ENCODE peak calls at places on chromosome X, in four cellular contexts. R is K562, Z is GM12878, T is HepG2. X is an unnamed sample.
A peak's percentile ranks its signal among the peaks of the same experiment; 100 is the strongest.

GRCh38 chrX:84415155-84415554 is 87.1 kb downstream of the HDX start:
- DNase-seq in T (no peak), R (no peak), Z (no peak), X (no peak)

GRCh38 chrX:41629539-41629938 is 59.2 kb upstream of the GPR34 start:
- DNase-seq in R (no peak), T (no peak), Z (no peak), X (no peak)

GRCh38 chrX:147498796-147499195 is 412.9 kb upstream of the FMR1 start:
- DNase-seq in Z (no peak), T (no peak), R (no peak), X (no peak)

GRCh38 chrX:68684919-68685304 is 37.4 kb downstream of the STARD8 start:
- DNase-seq in Z (no peak), T (no peak), R (no peak), X (no peak)

GRCh38 chrX:68920541-68920940 is 91.7 kb downstream of the EFNB1 start:
- DNase-seq in Z (no peak), R (no peak), T (no peak), X (no peak)

GRCh38 chrX:703466-704210 is 73.0 kb downstream of the SHOX start:
- DNase-seq in Z (no peak), T (no peak), R (no peak), X (no peak)

GRCh38 chrX:49258749-49259124 is 5.8 kb downstream of the FOXP3 start:
- DNase-seq in T (peak; percentile 1), R (no peak), Z (no peak), X (no peak)

GRCh38 chrX:20477836-20478532 is 211.3 kb upstream of the RPS6KA3 start:
- DNase-seq in R (no peak), Z (no peak), T (no peak), X (no peak)

GRCh38 chrX:154121961-154122360 is 22.1 kb upstream of the OPN1LW start:
- DNase-seq in R (no peak), T (no peak), Z (no peak), X (no peak)

GRCh38 chrX:105870465-105870864 is 48.1 kb downstream of the NRK start:
- DNase-seq in Z (no peak), T (no peak), R (no peak), X (no peak)

GRCh38 chrX:35670894-35671293 is 127.2 kb upstream of the MAGEB16 start:
- DNase-seq in Z (no peak), T (no peak), R (no peak), X (no peak)

GRCh38 chrX:47798861-47799260 is 37.8 kb upstream of the ZNF81 start:
- DNase-seq in Z (no peak), T (no peak), R (no peak), X (no peak)

GRCh38 chrX:73668779-73669178 is 105.8 kb downstream of the CHIC1 start:
- DNase-seq in T (no peak), Z (no peak), R (no peak), X (no peak)

GRCh38 chrX:47518105-47518504 is 35.1 kb upstream of the ZNF41 start:
- DNase-seq in Z (no peak), R (no peak), T (peak; percentile 18), X (no peak)

GRCh38 chrX:65406532-65406931 is 128.1 kb downstream of the LAS1L start:
- DNase-seq in T (no peak), R (no peak), Z (no peak), X (no peak)

DNA sequence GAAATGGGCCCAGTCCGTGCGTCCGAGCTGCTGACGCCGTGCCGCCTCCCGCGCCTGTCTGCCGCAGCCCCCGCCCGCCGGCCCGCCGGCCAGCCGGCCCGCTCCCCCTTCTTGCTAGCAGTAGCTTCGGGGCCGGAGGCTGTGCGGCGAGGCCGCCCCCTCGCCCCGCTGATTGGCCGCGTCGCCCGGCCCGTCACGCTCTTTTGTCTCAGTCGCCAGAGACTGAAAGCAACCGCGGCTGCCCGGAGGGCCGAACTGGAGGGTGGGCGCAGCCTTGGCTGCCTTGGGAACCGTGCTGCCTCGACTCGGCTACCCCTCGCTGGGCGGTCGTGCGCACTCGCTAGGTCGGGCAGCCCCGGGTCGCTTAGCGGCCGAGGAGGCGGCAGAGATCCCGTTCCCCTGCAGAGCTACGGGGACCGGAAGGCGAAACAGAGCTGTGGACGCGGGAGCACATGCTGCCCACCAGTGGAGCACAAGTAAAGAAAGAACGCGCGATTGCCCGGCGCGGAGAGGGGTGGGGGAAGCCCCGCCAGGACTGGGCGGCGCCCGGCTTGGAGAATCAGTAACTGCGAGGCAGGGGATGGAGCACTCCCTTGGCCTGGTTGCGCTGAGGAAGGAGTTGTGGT is at the start of gene ZCCHC18:
- DNase-seq in R (peak; percentile 34), T (peak; percentile 3), Z (no peak), X (peak; percentile 4)
- TF ChIP-seq HDAC2 in R (no peak), T (no peak), Z (no peak), X (no peak)

DNA sequence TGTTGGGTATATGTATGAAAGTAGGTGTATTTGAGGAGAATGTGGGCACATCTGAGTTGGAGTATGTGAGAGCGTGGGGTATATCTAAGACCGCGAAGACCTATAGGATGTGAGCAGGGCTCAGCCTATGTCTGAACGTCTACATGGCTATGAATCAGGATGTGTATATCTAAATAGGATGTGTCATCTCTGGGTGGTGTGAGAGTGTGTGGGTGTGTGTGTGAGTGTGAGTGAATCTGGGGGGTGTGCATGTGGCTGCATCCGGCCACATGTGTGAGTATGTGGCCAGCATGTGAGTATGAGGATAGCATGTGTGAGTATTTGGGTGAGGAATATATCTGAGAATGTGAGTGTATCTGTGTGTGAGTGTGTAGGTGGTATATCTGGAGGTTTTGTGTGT is 7.7 kb downstream of the GPR173 start:
- DNase-seq in R (no peak), T (no peak), Z (no peak), X (no peak)
- TF ChIP-seq CTCF in R (no peak), T (no peak), Z (no peak), X (no peak)

DNA sequence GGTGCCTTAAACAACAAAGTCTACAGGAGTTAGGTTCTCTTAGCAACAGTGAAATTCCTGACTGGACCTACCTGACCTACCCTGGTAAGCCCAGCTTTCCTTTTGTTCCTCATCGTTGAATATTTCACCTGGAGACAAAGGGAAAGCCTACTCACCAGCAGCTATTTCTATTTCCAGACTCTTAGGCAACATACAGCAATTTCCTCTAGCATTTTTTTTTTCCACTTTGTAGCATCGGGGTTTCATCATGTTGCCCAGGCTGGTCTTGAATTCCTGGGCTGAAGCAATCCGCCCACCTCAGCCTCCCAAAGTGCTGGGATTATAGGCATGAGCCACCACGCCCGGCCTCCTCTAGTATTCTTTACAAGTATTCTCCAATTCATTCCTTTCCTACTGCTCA is 6.8 kb upstream of the S100G start:
- DNase-seq in Z (no peak), R (no peak), T (no peak), X (no peak)
- TF ChIP-seq HDAC2 in Z (no peak), R (no peak), T (no peak), X (no peak)

GRCh38 chrX:132810964-132811712 is 147.3 kb downstream of the HS6ST2 start:
- DNase-seq in T (no peak), Z (no peak), R (no peak), X (no peak)
- TF ChIP-seq CTCF in T (no peak), Z (no peak), R (no peak), X (no peak)

GRCh38 chrX:55487143-55487542 is 2.5 kb downstream of the USP51 start:
- DNase-seq in R (no peak), T (no peak), Z (no peak), X (no peak)
- TF ChIP-seq HDAC2 in R (no peak), T (no peak), Z (no peak), X (no peak)

GRCh38 chrX:129115104-129115503 is 408.2 kb downstream of the SMARCA1 start:
- DNase-seq in Z (no peak), T (peak; percentile 45), R (peak; percentile 56), X (peak; percentile 71)
- TF ChIP-seq CTCF in Z (peak; percentile 41), T (peak; percentile 60), R (peak; percentile 30), X (peak; percentile 22)

DNA sequence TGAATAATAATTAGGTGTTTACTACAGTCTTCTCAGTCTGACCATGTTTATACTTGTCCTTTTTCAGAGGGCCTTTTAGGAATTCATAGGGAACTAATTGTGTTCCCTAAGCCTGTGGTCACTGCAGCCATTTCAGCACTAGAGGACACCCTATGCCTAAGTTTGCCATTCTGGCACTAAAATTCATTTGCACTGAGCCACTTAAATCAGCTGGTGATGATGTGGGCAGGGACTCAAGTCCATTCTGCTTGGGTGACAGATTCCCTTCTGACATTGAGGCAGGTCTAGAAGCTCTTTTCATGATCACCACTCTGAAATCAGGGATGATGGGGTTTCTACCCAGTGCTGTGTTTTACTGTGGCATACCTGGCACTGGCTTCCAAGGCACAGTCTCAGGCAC is 1178.9 kb upstream of the DIAPH2 start:
- DNase-seq in R (no peak), Z (no peak), T (no peak), X (no peak)
- TF ChIP-seq HDAC2 in R (no peak), Z (no peak), T (no peak), X (no peak)

GRCh38 chrX:31593353-31593752 is 521.5 kb upstream of the FTHL17 start:
- DNase-seq in T (no peak), Z (no peak), R (no peak), X (no peak)

GRCh38 chrX:31590581-31591113 is 518.8 kb upstream of the FTHL17 start:
- DNase-seq in T (peak; percentile 0), Z (no peak), R (peak; percentile 6), X (no peak)

GRCh38 chrX:31588355-31588754 is 516.5 kb upstream of the FTHL17 start:
- DNase-seq in T (no peak), Z (no peak), R (no peak), X (no peak)

GRCh38 chrX:31591355-31591754 is 519.5 kb upstream of the FTHL17 start:
- DNase-seq in R (no peak), Z (no peak), T (no peak), X (no peak)

DNA sequence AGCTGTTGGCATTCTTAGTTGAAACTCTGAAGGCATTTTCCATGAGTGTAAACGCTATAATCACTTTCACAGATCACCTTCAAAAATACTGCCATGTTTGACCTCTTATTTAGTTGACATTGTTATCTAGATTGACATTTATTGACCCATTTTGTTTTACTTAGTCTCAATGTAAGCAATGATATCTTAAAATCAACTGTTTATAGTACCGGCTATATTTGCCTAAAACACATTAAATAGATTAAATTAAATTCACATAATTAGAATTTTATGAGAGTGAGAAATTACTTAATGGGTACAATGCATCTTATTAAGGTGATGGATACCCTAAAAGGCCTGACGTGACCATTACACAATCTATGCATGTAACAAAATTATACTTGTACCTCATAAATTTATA is 517.7 kb upstream of the FTHL17 start:
- DNase-seq in Z (no peak), T (no peak), R (no peak), X (no peak)
- TF ChIP-seq CTCF in Z (no peak), T (no peak), R (no peak), X (no peak)

GRCh38 chrX:25068340-25068739 is 52.6 kb upstream of the ARX start:
- DNase-seq in Z (no peak), T (no peak), R (no peak), X (no peak)
- TF ChIP-seq HDAC2 in Z (no peak), T (no peak), R (no peak), X (no peak)

GRCh38 chrX:28701222-28701621 is 114.0 kb downstream of the IL1RAPL1 start:
- DNase-seq in Z (no peak), T (no peak), R (no peak), X (no peak)
- TF ChIP-seq CTCF in Z (peak; percentile 26), T (no peak), R (no peak), X (no peak)